ENCODE peak calls at places on chromosomes 5 and 9, in ten cellular contexts. K, F, G, Y, R, Z, A, C, L and O are unnamed samples.

GRCh38 chr9:116381350-116381749 is 227.8 kb downstream of the PAPPA start:
- DNase-seq in K (no peak), F (no peak), G (no peak), Y (no peak), R (no peak), Z (no peak), A (no peak), C (peak), L (no peak), O (no peak)

GRCh38 chr5:2277886-2278285 is 395.2 kb upstream of the IRX4 start:
- DNase-seq in K (no peak), F (no peak), G (no peak), Y (no peak), R (no peak), Z (peak), A (no peak), C (no peak), L (no peak), O (no peak)

GRCh38 chr5:6729400-6730310 is 16.4 kb downstream of the TENT4A start:
- DNase-seq in K (no peak), F (no peak), G (no peak), Y (no peak), R (no peak), Z (peak), A (no peak), C (peak), L (no peak), O (no peak)

GRCh38 chr5:45677524-45677923 is 18.7 kb downstream of the HCN1 start:
- DNase-seq in K (no peak), F (no peak), G (no peak), Y (no peak), R (no peak), Z (no peak), A (no peak), C (no peak), L (no peak), O (no peak)

GRCh38 chr9:116191757-116192415 is 38.3 kb downstream of the PAPPA start:
- DNase-seq in K (peak), F (no peak), G (no peak), Y (no peak), R (no peak), Z (no peak), A (no peak), C (no peak), L (no peak), O (no peak)

GRCh38 chr9:93072383-93072795 is 13.9 kb downstream of the SUSD3 start:
- DNase-seq in K (no peak), F (peak), G (no peak), Y (no peak), R (no peak), Z (no peak), A (no peak), C (no peak), L (no peak), O (no peak)

GRCh38 chr5:86640998-86641397 is 23.3 kb downstream of the COX7C start:
- DNase-seq in K (no peak), F (no peak), G (no peak), Y (no peak), R (no peak), Z (no peak), A (no peak), C (no peak), L (no peak), O (no peak)

GRCh38 chr9:7879551-7880245 is 80.1 kb upstream of the DMAC1 start:
- DNase-seq in K (peak), F (no peak), G (no peak), Y (no peak), R (no peak), Z (no peak), A (no peak), C (no peak), L (no peak), O (no peak)

GRCh38 chr5:138000102-138000723 is 32.7 kb downstream of the FAM13B start:
- DNase-seq in K (no peak), F (no peak), G (peak), Y (peak), R (no peak), Z (no peak), A (no peak), C (no peak), L (peak), O (peak)

GRCh38 chr5:126568206-126568755 is 26.7 kb downstream of the ALDH7A1 start:
- DNase-seq in K (no peak), F (no peak), G (no peak), Y (no peak), R (no peak), Z (no peak), A (no peak), C (no peak), L (no peak), O (no peak)

GRCh38 chr5:159106193-159106568 is 6.5 kb upstream of the EBF1 start:
- DNase-seq in K (peak), F (no peak), G (no peak), Y (no peak), R (no peak), Z (no peak), A (no peak), C (no peak), L (no peak), O (no peak)

GRCh38 chr9:94912700-94913249 is 186.3 kb downstream of the AOPEP start:
- DNase-seq in K (peak), F (no peak), G (peak), Y (peak), R (no peak), Z (no peak), A (peak), C (no peak), L (no peak), O (peak)

GRCh38 chr5:119063579-119064379 is 7.1 kb upstream of the DMXL1 start:
- DNase-seq in K (no peak), F (no peak), G (peak), Y (no peak), R (no peak), Z (no peak), A (no peak), C (no peak), L (no peak), O (no peak)

GRCh38 chr9:93108301-93109041 is 12.5 kb downstream of the CARD19 start:
- DNase-seq in K (no peak), F (no peak), G (no peak), Y (no peak), R (no peak), Z (peak), A (no peak), C (no peak), L (no peak), O (no peak)

GRCh38 chr5:14133394-14133793 is 9.7 kb upstream of the TRIO start:
- DNase-seq in K (no peak), F (no peak), G (no peak), Y (no peak), R (no peak), Z (no peak), A (no peak), C (no peak), L (no peak), O (no peak)

GRCh38 chr5:154077692-154078091 is 38.9 kb downstream of the MFAP3 start:
- DNase-seq in K (no peak), F (no peak), G (no peak), Y (no peak), R (peak), Z (no peak), A (peak), C (no peak), L (no peak), O (peak)

GRCh38 chr9:122286764-122287163 is 22.1 kb downstream of the MRRF start:
- DNase-seq in K (no peak), F (no peak), G (no peak), Y (no peak), R (no peak), Z (no peak), A (no peak), C (no peak), L (no peak), O (no peak)

GRCh38 chr5:102289251-102289899 is 6.7 kb downstream of the SLCO4C1 start:
- DNase-seq in K (no peak), F (no peak), G (no peak), Y (no peak), R (no peak), Z (no peak), A (no peak), C (no peak), L (no peak), O (no peak)

GRCh38 chr5:58974083-58974482 is 391.2 kb downstream of the RAB3C start:
- DNase-seq in K (no peak), F (no peak), G (no peak), Y (no peak), R (no peak), Z (no peak), A (no peak), C (no peak), L (no peak), O (no peak)

GRCh38 chr9:90073551-90073950 is 468.7 kb downstream of the GADD45G start:
- DNase-seq in K (no peak), F (no peak), G (no peak), Y (no peak), R (no peak), Z (no peak), A (no peak), C (no peak), L (no peak), O (no peak)

GRCh38 chr9:130718576-130718975 is 25.0 kb downstream of the EXOSC2 start:
- DNase-seq in K (no peak), F (no peak), G (no peak), Y (no peak), R (no peak), Z (no peak), A (no peak), C (no peak), L (no peak), O (no peak)

GRCh38 chr5:138466058-138466899 is 1.0 kb downstream of the EGR1 start:
- DNase-seq in K (no peak), F (no peak), G (peak), Y (no peak), R (peak), Z (no peak), A (peak), C (peak), L (peak), O (peak)

GRCh38 chr5:87405472-87406155 is 7.1 kb downstream of the CCNH start:
- DNase-seq in K (no peak), F (no peak), G (no peak), Y (no peak), R (no peak), Z (no peak), A (no peak), C (no peak), L (no peak), O (no peak)

GRCh38 chr5:13359326-13359725 is 585.2 kb downstream of the DNAH5 start:
- DNase-seq in K (no peak), F (no peak), G (no peak), Y (no peak), R (no peak), Z (no peak), A (no peak), C (no peak), L (peak), O (no peak)

GRCh38 chr9:116693233-116693731 is 6.2 kb downstream of the TRIM32 start:
- DNase-seq in K (no peak), F (no peak), G (no peak), Y (no peak), R (no peak), Z (no peak), A (peak), C (no peak), L (peak), O (no peak)

GRCh38 chr5:179793470-179794139 is at the start of gene LTC4S:
- DNase-seq in K (no peak), F (no peak), G (no peak), Y (no peak), R (peak), Z (peak), A (no peak), C (peak), L (peak), O (no peak)

GRCh38 chr5:9661316-9662015 is 31.3 kb upstream of the TAS2R1 start:
- DNase-seq in K (no peak), F (no peak), G (no peak), Y (no peak), R (no peak), Z (no peak), A (no peak), C (no peak), L (no peak), O (no peak)

GRCh38 chr9:16052146-16052545 is 499.3 kb downstream of the CCDC171 start:
- DNase-seq in K (no peak), F (no peak), G (no peak), Y (no peak), R (no peak), Z (no peak), A (no peak), C (no peak), L (no peak), O (no peak)

GRCh38 chr9:137167752-137168574 is 1.9 kb downstream of the LRRC26 start:
- DNase-seq in K (peak), F (no peak), G (peak), Y (no peak), R (no peak), Z (no peak), A (no peak), C (no peak), L (no peak), O (no peak)

GRCh38 chr5:175257128-175257846 is 186.7 kb downstream of the DRD1 start:
- DNase-seq in K (no peak), F (no peak), G (no peak), Y (no peak), R (no peak), Z (no peak), A (no peak), C (no peak), L (no peak), O (no peak)

GRCh38 chr5:73818357-73818756 is 192.4 kb downstream of the ARHGEF28 start:
- DNase-seq in K (no peak), F (peak), G (no peak), Y (no peak), R (no peak), Z (no peak), A (peak), C (no peak), L (no peak), O (no peak)

GRCh38 chr5:158317507-158317906 is 458.6 kb upstream of the CLINT1 start:
- DNase-seq in K (no peak), F (no peak), G (no peak), Y (no peak), R (no peak), Z (no peak), A (no peak), C (no peak), L (no peak), O (no peak)

GRCh38 chr9:29214162-29214520 is 1640.9 kb upstream of the C9orf72 start:
- DNase-seq in K (peak), F (no peak), G (peak), Y (no peak), R (peak), Z (no peak), A (no peak), C (no peak), L (no peak), O (peak)

GRCh38 chr5:158013939-158014338 is 155.0 kb upstream of the CLINT1 start:
- DNase-seq in K (peak), F (no peak), G (peak), Y (no peak), R (peak), Z (no peak), A (peak), C (no peak), L (peak), O (peak)

GRCh38 chr9:120904061-120904998 is 22.3 kb downstream of the TRAF1 start:
- DNase-seq in K (no peak), F (no peak), G (no peak), Y (no peak), R (no peak), Z (no peak), A (no peak), C (no peak), L (no peak), O (no peak)

GRCh38 chr9:3014164-3014563 is 170.3 kb upstream of the PUM3 start:
- DNase-seq in K (no peak), F (no peak), G (no peak), Y (no peak), R (no peak), Z (no peak), A (no peak), C (no peak), L (no peak), O (no peak)

GRCh38 chr9:137582286-137582860 is 3.6 kb upstream of the DPH7 start:
- DNase-seq in K (peak), F (no peak), G (peak), Y (no peak), R (no peak), Z (no peak), A (no peak), C (no peak), L (no peak), O (no peak)

GRCh38 chr5:134189031-134189430 is 12.3 kb upstream of the SKP1 start:
- DNase-seq in K (no peak), F (no peak), G (no peak), Y (no peak), R (peak), Z (no peak), A (no peak), C (no peak), L (no peak), O (peak)
- TF ChIP-seq CTCF in K (no peak), F (no peak), G (no peak), Y (no peak), R (no peak), Z (no peak), A (no peak), C (no peak), L (no peak), O (no peak)

GRCh38 chr9:37836386-37836785 is 35.8 kb downstream of the DCAF10 start:
- DNase-seq in K (peak), F (no peak), G (no peak), Y (no peak), R (no peak), Z (no peak), A (no peak), C (no peak), L (no peak), O (no peak)
- TF ChIP-seq CTCF in K (no peak), F (no peak), G (no peak), Y (no peak), R (no peak), Z (no peak), A (no peak), C (no peak), L (no peak), O (no peak)

GRCh38 chr5:96440185-96440538 is 7.1 kb upstream of the PCSK1 start:
- DNase-seq in K (no peak), F (no peak), G (no peak), Y (no peak), R (no peak), Z (no peak), A (no peak), C (no peak), L (no peak), O (no peak)
- TF ChIP-seq CTCF in K (no peak), F (no peak), G (no peak), Y (no peak), R (no peak), Z (no peak), A (no peak), C (no peak), L (no peak), O (no peak)

DNA sequence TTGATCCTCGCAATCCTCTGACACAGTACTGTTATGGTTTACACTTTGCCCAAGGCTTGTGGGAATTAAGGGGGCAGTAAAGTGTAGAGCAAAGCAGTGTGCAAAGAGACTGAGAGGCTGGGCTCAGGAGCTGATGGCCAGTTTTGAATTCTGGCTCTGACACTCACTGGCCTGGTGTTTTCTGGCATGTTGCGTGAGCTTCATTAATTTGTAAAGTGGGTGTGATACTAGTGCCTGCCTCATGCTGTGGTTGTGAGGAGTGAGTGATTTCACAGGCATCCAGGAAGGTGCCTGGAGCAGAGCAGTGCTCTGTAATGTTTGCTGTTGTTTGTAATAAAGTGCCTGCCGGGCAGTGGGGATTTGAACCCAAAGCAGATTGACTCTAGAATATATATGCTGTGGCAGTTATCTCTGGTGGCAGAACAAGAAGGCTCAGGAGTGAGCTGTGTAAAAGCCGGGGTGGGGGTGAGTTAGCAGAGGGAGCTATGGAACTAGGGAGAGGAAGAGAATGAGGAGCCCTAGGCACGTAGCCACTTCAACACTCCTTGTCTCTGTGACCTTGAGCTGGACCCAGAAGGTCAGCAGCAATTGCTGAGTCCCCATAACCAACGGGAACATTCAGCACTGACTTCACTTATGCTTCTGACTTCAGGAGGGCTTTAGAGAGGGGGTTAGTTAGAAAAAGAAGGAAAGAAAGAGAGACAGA is 108.5 kb downstream of the DOCK2 start:
- DNase-seq in K (no peak), F (peak), G (no peak), Y (no peak), R (no peak), Z (no peak), A (peak), C (no peak), L (no peak), O (no peak)
- TF ChIP-seq CTCF in K (no peak), F (no peak), G (no peak), Y (no peak), R (no peak), Z (no peak), A (no peak), C (no peak), L (no peak), O (no peak)

GRCh38 chr9:87148391-87149237 is 201.3 kb upstream of the GAS1 start:
- DNase-seq in K (peak), F (no peak), G (peak), Y (no peak), R (peak), Z (peak), A (no peak), C (peak), L (peak), O (peak)
- TF ChIP-seq CTCF in K (no peak), F (no peak), G (no peak), Y (no peak), R (no peak), Z (no peak), A (no peak), C (peak), L (no peak), O (no peak)

GRCh38 chr9:133375116-133375723 is 640 bp downstream of the SURF4 start:
- DNase-seq in K (peak), F (no peak), G (peak), Y (no peak), R (peak), Z (no peak), A (peak), C (no peak), L (peak), O (peak)
- TF ChIP-seq CTCF in K (peak), F (no peak), G (peak), Y (no peak), R (no peak), Z (no peak), A (no peak), C (no peak), L (no peak), O (no peak)

DNA sequence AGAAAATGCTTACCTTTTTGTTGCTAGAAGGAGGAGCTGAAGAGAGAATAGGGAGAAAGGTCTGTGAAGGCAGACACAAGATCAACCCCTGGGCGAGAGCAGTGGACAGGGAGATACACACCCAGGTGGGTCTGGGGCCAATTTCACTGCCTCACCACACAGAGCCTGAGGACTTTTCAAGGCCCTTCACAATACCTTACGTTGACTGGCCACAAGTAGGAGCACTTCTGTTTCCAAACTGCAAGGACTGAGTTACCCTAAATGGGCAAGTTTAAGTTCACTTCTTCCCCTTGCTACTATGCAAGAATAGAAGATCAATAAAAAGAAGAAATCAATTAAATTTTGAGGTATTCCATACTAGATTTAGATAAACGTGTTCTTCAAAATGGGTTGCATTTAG is 174.5 kb upstream of the SLC12A2 start:
- DNase-seq in K (peak), F (no peak), G (peak), Y (peak), R (peak), Z (no peak), A (peak), C (no peak), L (peak), O (peak)
- TF ChIP-seq CTCF in K (peak), F (peak), G (peak), Y (peak), R (peak), Z (peak), A (peak), C (no peak), L (peak), O (peak)

DNA sequence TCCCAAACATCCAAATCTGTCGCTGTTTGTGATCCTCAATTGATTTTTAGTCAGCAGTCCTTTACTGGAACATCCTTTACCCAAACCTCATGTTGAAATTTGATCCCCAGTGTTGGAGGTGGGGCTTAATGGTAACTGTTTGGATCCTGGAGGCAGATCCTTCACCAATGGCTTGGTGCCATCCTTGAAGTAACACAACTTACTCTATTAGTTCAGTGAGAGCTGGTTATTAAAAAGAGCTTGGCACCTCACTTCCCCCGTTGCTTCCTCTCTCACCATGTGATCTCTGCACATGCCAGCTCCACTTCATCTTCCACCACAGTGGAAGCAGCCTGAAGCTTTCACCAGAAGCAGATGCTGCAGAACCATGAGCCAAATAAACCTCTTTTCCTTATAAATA is 40.3 kb downstream of the DNAJB5 start:
- DNase-seq in K (no peak), F (no peak), G (no peak), Y (no peak), R (no peak), Z (no peak), A (no peak), C (no peak), L (no peak), O (no peak)
- TF ChIP-seq CTCF in K (no peak), F (no peak), G (no peak), Y (no peak), R (no peak), Z (no peak), A (no peak), C (no peak), L (no peak), O (no peak)

GRCh38 chr5:54985301-54986268 is at the start of gene ESM1:
- DNase-seq in K (no peak), F (no peak), G (no peak), Y (no peak), R (no peak), Z (no peak), A (no peak), C (no peak), L (peak), O (peak)
- TF ChIP-seq CTCF in K (no peak), F (peak), G (no peak), Y (no peak), R (no peak), Z (no peak), A (no peak), C (no peak), L (peak), O (no peak)